ENCODE peak calls at places on chromosomes 11 and 22, in five cellular contexts. M is H9, X is neuronal stem cell, T is mesenchymal stem cell, J is H1. U is an unnamed sample.

GRCh38 chr11:71527576-71528210 is 626 bp downstream of the KRTAP5-7 start:
- DNase-seq in M (no peak), J (peak), X (no peak), T (no peak), U (no peak)

GRCh38 chr22:17726561-17727243 is 47.6 kb downstream of the BID start:
- DNase-seq in T (peak), X (no peak), J (no peak), M (no peak), U (no peak)

GRCh38 chr11:125842319-125842948 is 9.3 kb downstream of the PATE4 start:
- DNase-seq in J (no peak), T (no peak), M (no peak), X (no peak), U (no peak)

GRCh38 chr11:33291004-33291777 is 34.0 kb downstream of the HIPK3 start:
- DNase-seq in X (no peak), T (peak), M (no peak), J (no peak), U (no peak)

GRCh38 chr11:132601863-132602262 is 930.4 kb downstream of the OPCML start:
- DNase-seq in T (no peak), M (no peak), J (no peak), X (no peak), U (no peak)

GRCh38 chr11:80007616-80008015 is 566.8 kb upstream of the TENM4 start:
- DNase-seq in J (no peak), T (no peak), X (no peak), M (no peak), U (no peak)

GRCh38 chr11:123707606-123708205 is 33.8 kb downstream of the ZNF202 start:
- DNase-seq in M (peak), T (peak), X (peak), J (peak), U (peak)

GRCh38 chr11:57315491-57315890 is 9.3 kb downstream of the TNKS1BP1 start:
- DNase-seq in M (peak), J (no peak), X (no peak), T (peak), U (no peak)

GRCh38 chr11:34570584-34570983 is 50.3 kb upstream of the EHF start:
- DNase-seq in T (no peak), M (no peak), J (no peak), X (no peak), U (peak)

GRCh38 chr11:16977136-16978020 is 36.8 kb downstream of the PLEKHA7 start:
- DNase-seq in X (no peak), T (no peak), J (no peak), M (no peak), U (no peak)

GRCh38 chr22:30250713-30251267 is 4.2 kb upstream of the LIF start:
- DNase-seq in T (peak), X (no peak), M (no peak), J (no peak), U (no peak)

GRCh38 chr11:69212121-69213110 is 56.7 kb downstream of the SMIM38 start:
- DNase-seq in X (no peak), M (peak), J (no peak), T (no peak), U (no peak)
- H2AFZ ChIP-seq in X (peak), M (no peak), J (peak), T (no peak), U (no peak)

GRCh38 chr11:27475622-27476021 is 3.0 kb upstream of the LGR4 start:
- DNase-seq in M (no peak), X (no peak), T (no peak), J (no peak), U (no peak)

GRCh38 chr11:27471067-27471587 is 1.5 kb downstream of the LGR4 start:
- DNase-seq in X (no peak), M (no peak), T (peak), J (no peak), U (peak)

GRCh38 chr11:27471588-27472397 is 797 bp downstream of the LGR4 start:
- DNase-seq in X (peak), M (peak), T (peak), J (peak), U (peak)

GRCh38 chr11:27472398-27473016 is at the start of gene LGR4:
- DNase-seq in X (peak), T (peak), J (peak), M (peak), U (peak)

GRCh38 chr11:27473017-27473406 is 422 bp upstream of the LGR4 start:
- DNase-seq in X (no peak), M (no peak), T (no peak), J (no peak), U (no peak)
- H2BK12ac ChIP-seq in X (no peak), M (no peak), T (no peak), J (no peak), U (no peak)

GRCh38 chr11:128342511-128343133 is 244.7 kb downstream of the ETS1 start:
- DNase-seq in J (no peak), X (no peak), M (no peak), T (peak), U (no peak)
- H2AFZ ChIP-seq in J (no peak), X (peak), M (no peak), T (peak), U (no peak)

DNA sequence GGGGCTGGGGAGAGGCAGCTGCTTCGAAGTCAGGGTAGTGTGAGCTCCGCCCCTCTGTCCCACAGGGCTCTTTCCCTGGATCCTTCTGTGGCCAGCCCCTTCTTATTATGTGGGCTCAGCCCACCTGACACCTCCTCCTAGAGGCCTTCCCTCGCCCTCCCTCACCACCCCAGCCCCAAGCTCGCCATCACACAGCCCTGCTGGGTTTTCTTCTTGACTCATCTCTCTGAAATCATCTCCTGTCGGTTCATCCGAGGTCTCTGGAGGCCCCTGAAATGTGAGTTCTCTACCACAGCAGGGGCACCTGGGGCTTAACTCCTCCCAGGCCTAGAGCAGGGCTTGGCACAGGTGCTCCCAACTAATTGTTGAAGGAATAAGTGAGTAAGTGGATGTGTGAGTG is 65.2 kb downstream of the CACNA1I start:
- DNase-seq in M (no peak), J (no peak), X (no peak), T (no peak), U (no peak)
- H2BK12ac ChIP-seq in M (no peak), J (peak), X (no peak), T (no peak), U (no peak)

DNA sequence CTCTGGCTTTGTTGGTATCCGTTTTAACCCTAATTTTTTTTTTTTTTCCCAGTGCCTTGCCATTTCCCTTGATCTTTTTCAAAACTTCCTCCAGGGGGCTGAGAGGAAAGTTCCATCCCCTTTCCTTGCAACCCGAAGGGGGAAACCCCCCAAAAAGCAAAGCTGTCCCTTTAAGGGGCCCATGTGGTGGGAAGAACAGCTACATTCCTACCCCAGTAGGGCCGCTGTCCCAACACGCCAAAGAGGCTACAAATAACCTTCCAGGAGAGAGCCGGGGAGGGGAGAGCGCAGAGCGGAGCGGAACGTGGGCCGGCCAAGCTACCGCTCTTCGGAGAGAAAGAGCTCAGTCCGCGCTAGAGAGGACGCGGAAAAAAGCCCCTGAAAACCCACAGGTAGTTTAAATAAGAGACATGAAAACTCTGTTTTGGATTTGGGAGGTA is 1.7 kb downstream of the LRP4 start:
- DNase-seq in M (peak), J (peak), X (no peak), T (peak), U (no peak)
- H2AFZ ChIP-seq in M (no peak), J (no peak), X (peak), T (no peak), U (peak)

DNA sequence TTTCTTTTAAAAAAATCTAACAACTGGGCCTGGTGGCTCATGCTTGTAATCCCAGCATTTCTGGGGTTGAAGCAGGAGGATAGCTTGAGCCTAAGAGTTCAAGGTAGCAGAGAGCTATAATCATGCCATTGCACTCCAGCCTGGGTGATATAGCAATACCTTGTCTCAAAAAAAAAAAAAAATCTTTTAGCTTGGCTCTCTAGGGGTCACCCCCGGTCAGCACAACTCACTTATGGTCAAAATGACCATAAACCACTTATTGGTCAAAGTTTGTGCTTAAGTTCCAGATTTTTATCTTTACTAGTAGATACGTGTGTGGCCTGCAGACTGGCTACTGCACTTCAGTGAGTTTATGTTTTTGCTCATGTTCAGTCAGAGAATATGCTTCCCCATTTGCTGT is 6.3 kb upstream of the SPDYC start:
- DNase-seq in X (no peak), M (no peak), T (no peak), J (no peak), U (no peak)
- H2BK12ac ChIP-seq in X (no peak), M (no peak), T (no peak), J (no peak), U (no peak)

GRCh38 chr22:28759861-28760560 is 12.5 kb upstream of the CCDC117 start:
- DNase-seq in M (peak), T (peak), J (no peak), X (no peak), U (no peak)
- H2AFZ ChIP-seq in M (no peak), T (no peak), J (no peak), X (peak), U (no peak)

GRCh38 chr11:61959026-61959608 is 8.3 kb downstream of the FTH1 start:
- DNase-seq in X (no peak), T (no peak), M (peak), J (no peak), U (peak)
- H2BK12ac ChIP-seq in X (no peak), T (no peak), M (no peak), J (peak), U (no peak)